ENCODE peak calls at places on chromosomes 5 and 9, in six cellular contexts. Q is DND-41; T is tibial artery; J is astrocyte of the spinal cord; V is cardiac fibroblast; Z is CD8-positive, alpha-beta T cell. S is an unnamed sample.

GRCh38 chr5:1751864-1752822 is 47.5 kb downstream of the MRPL36 start:
- DNase-seq in Q (no peak), Z (no peak), V (no peak), T (peak), J (no peak), S (no peak)

GRCh38 chr9:86494644-86495081 is 140.5 kb upstream of the TUT7 start:
- DNase-seq in J (peak), Z (no peak), V (peak), T (no peak), Q (no peak), S (peak)

GRCh38 chr5:59261969-59262368 is 631.6 kb downstream of the PDE4D start:
- DNase-seq in T (no peak), J (no peak), Q (no peak), V (no peak), Z (no peak), S (no peak)

GRCh38 chr9:95757026-95757425 is 118.5 kb upstream of the ERCC6L2 start:
- DNase-seq in T (no peak), Q (no peak), V (peak), Z (no peak), J (peak), S (peak)

GRCh38 chr9:134681061-134681661 is 39.6 kb downstream of the COL5A1 start:
- DNase-seq in J (peak), Q (no peak), Z (no peak), T (peak), V (no peak), S (peak)

GRCh38 chr9:16598316-16598715 is 272.2 kb downstream of the BNC2 start:
- DNase-seq in J (no peak), Z (no peak), Q (no peak), T (no peak), V (peak), S (peak)

GRCh38 chr9:37947987-37948386 is 44.1 kb upstream of the SLC25A51 start:
- DNase-seq in V (no peak), Q (no peak), J (no peak), Z (no peak), T (no peak), S (no peak)

GRCh38 chr5:138163721-138164120 is 14.7 kb downstream of the BRD8 start:
- DNase-seq in V (no peak), Z (no peak), T (no peak), J (no peak), Q (no peak), S (no peak)

GRCh38 chr5:116495786-116496185 is 78.8 kb downstream of the SEMA6A start:
- DNase-seq in V (no peak), T (no peak), Z (no peak), J (no peak), Q (no peak), S (no peak)

GRCh38 chr5:180084638-180085561 is 13.3 kb upstream of the RNF130 start:
- DNase-seq in Z (no peak), T (no peak), V (no peak), Q (no peak), J (no peak), S (no peak)

GRCh38 chr5:135455876-135456237 is 3.7 kb upstream of the TIFAB start:
- DNase-seq in V (no peak), Z (no peak), T (no peak), J (no peak), Q (no peak), S (no peak)

GRCh38 chr5:113266913-113267227 is 167.9 kb downstream of the TSSK1B start:
- DNase-seq in J (no peak), V (no peak), Q (no peak), T (no peak), Z (no peak), S (no peak)

GRCh38 chr9:105128908-105129307 is 115.5 kb upstream of the SLC44A1 start:
- DNase-seq in J (no peak), V (no peak), Q (peak), Z (no peak), T (no peak), S (no peak)

GRCh38 chr5:61280205-61280604 is 51.9 kb upstream of the ZSWIM6 start:
- DNase-seq in J (peak), V (peak), Z (peak), Q (no peak), T (no peak), S (peak)

GRCh38 chr9:124444166-124444565 is 6.1 kb upstream of the ADGRD2 start:
- DNase-seq in J (no peak), Q (no peak), Z (no peak), V (no peak), T (no peak), S (no peak)

GRCh38 chr9:136358888-136359287 is 4.7 kb downstream of the DNLZ start:
- DNase-seq in Q (no peak), T (no peak), J (no peak), V (no peak), Z (no peak), S (no peak)

GRCh38 chr5:21140987-21141386 is 1153.0 kb upstream of the CDH18 start:
- DNase-seq in J (no peak), T (no peak), V (no peak), Z (no peak), Q (no peak), S (no peak)

GRCh38 chr5:71905804-71906711 is 187.0 kb downstream of the CARTPT start:
- DNase-seq in Q (no peak), T (no peak), Z (no peak), V (no peak), J (no peak), S (no peak)

GRCh38 chr9:124352616-124353015 is 62.6 kb downstream of the PSMB7 start:
- DNase-seq in V (no peak), Q (no peak), T (peak), J (no peak), Z (no peak), S (no peak)

GRCh38 chr5:123423278-123424149 is at the start of gene CEP120:
- DNase-seq in Q (peak), V (peak), J (peak), T (peak), Z (peak), S (peak)

GRCh38 chr5:74306845-74307244 is 333.7 kb downstream of the ENC1 start:
- DNase-seq in J (no peak), T (no peak), Q (no peak), V (no peak), Z (no peak), S (no peak)

GRCh38 chr5:84274585-84275468 is 109.9 kb downstream of the EDIL3 start:
- DNase-seq in T (no peak), V (peak), Z (no peak), J (peak), Q (peak), S (peak)

GRCh38 chr9:99433555-99433954 is 211.5 kb downstream of the SEC61B start:
- DNase-seq in Z (peak), T (peak), V (peak), Q (peak), J (peak), S (peak)

GRCh38 chr5:1128977-1129724 is 17.3 kb upstream of the SLC12A7 start:
- DNase-seq in J (no peak), Q (no peak), T (no peak), V (no peak), Z (no peak), S (no peak)

GRCh38 chr9:17480966-17481365 is 97.9 kb upstream of the SH3GL2 start:
- DNase-seq in V (no peak), T (no peak), J (no peak), Z (no peak), Q (no peak), S (no peak)

GRCh38 chr9:93090091-93090655 is 5.8 kb upstream of the CARD19 start:
- DNase-seq in Z (no peak), T (peak), V (no peak), Q (no peak), J (no peak), S (no peak)

GRCh38 chr9:101718176-101718575 is 20.3 kb downstream of the GRIN3A start:
- DNase-seq in Z (no peak), V (no peak), J (no peak), T (no peak), Q (no peak), S (no peak)

GRCh38 chr9:121759996-121760395 is 108.6 kb downstream of the DAB2IP start:
- DNase-seq in T (no peak), Q (no peak), Z (no peak), V (no peak), J (no peak), S (no peak)

GRCh38 chr9:106467113-106467846 is 395.7 kb upstream of the ZNF462 start:
- DNase-seq in Q (no peak), V (no peak), J (no peak), Z (no peak), T (no peak), S (no peak)

GRCh38 chr5:161230222-161230621 is 316.3 kb downstream of the GABRB2 start:
- DNase-seq in J (no peak), Z (no peak), Q (peak), T (no peak), V (no peak), S (no peak)

GRCh38 chr5:64707191-64707590 is 16.9 kb downstream of the SHISAL2B start:
- DNase-seq in T (no peak), J (no peak), Q (no peak), V (no peak), Z (no peak), S (peak)

GRCh38 chr9:132350861-132351315 is 3.9 kb downstream of the SETX start:
- DNase-seq in Q (peak), J (peak), Z (peak), T (no peak), V (peak), S (peak)

GRCh38 chr5:57776035-57776434 is 293.4 kb upstream of the ACTBL2 start:
- DNase-seq in T (no peak), Z (no peak), J (no peak), V (no peak), Q (no peak), S (no peak)

GRCh38 chr9:134243778-134244467 is 79.6 kb upstream of the RNU6ATAC start:
- DNase-seq in Q (no peak), Z (peak), J (no peak), V (no peak), T (no peak), S (peak)

GRCh38 chr5:169721771-169722170 is 84.7 kb downstream of the DOCK2 start:
- DNase-seq in T (no peak), Z (no peak), J (no peak), V (no peak), Q (no peak), S (no peak)
- TF ChIP-seq CTCF in T (no peak), Z (no peak), J (no peak), V (no peak), Q (peak), S (peak)

GRCh38 chr9:123218831-123219230 is 49.6 kb downstream of the STRBP start:
- DNase-seq in Q (no peak), T (no peak), V (no peak), J (no peak), Z (no peak), S (no peak)

GRCh38 chr9:123216387-123216786 is 52.0 kb downstream of the STRBP start:
- DNase-seq in T (no peak), Q (no peak), V (no peak), Z (no peak), J (no peak), S (no peak)

GRCh38 chr9:123220127-123220526 is 48.3 kb downstream of the STRBP start:
- DNase-seq in Q (no peak), Z (no peak), T (no peak), V (no peak), J (no peak), S (no peak)

DNA sequence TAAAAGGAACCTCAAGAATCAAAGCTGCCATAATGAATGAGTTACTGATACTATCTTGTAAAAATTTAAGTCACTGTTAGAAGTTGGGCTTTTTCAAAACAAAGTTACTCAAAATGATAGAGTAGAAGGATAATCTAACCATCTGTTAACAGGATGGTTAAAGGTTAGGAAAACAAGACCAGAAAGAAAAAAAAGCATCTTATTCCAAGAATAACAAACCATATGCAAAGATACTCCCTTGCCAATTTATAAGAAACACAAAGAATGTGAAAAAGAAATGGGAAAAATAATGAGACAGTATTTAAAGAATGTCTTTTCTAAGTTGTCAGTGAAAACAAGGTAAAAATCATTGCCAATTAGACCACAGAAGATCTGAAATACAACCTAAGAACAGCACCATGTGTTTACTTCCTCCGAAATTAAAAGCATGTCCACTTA is 51.2 kb downstream of the STRBP start:
- DNase-seq in Z (no peak), T (no peak), J (peak), Q (no peak), V (peak), S (peak)
- H3K4me3 ChIP-seq in Z (no peak), T (no peak), J (no peak), Q (no peak), V (no peak), S (no peak)

GRCh38 chr5:27652505-27652904 is 614.1 kb upstream of the CDH9 start:
- DNase-seq in Q (no peak), V (no peak), T (no peak), J (no peak), Z (no peak), S (no peak)
- TF ChIP-seq CTCF in Q (peak), V (no peak), T (no peak), J (no peak), Z (no peak), S (no peak)

GRCh38 chr5:158727771-158728311 is 371.9 kb downstream of the EBF1 start:
- DNase-seq in T (no peak), Q (no peak), Z (no peak), J (no peak), V (peak), S (peak)
- H3K4me3 ChIP-seq in T (no peak), Q (no peak), Z (no peak), J (no peak), V (no peak), S (no peak)

GRCh38 chr5:131256507-131256823 is 7.4 kb upstream of the CDC42SE2 start:
- DNase-seq in V (no peak), Q (no peak), J (no peak), Z (no peak), T (no peak), S (no peak)
- TF ChIP-seq CTCF in V (no peak), Q (no peak), J (no peak), Z (no peak), T (no peak), S (no peak)

GRCh38 chr5:14155075-14155474 is 11.9 kb downstream of the TRIO start:
- DNase-seq in J (no peak), T (no peak), Z (no peak), Q (no peak), V (no peak), S (no peak)

GRCh38 chr5:14153071-14153864 is 10.1 kb downstream of the TRIO start:
- DNase-seq in J (no peak), V (no peak), Z (no peak), Q (no peak), T (no peak), S (no peak)

GRCh38 chr5:14155730-14156129 is 12.6 kb downstream of the TRIO start:
- DNase-seq in V (no peak), Z (no peak), Q (no peak), T (no peak), J (no peak), S (no peak)

GRCh38 chr5:14156611-14157493 is 13.7 kb downstream of the TRIO start:
- DNase-seq in Q (no peak), T (no peak), J (peak), Z (no peak), V (peak), S (peak)

GRCh38 chr5:14153932-14154646 is 10.9 kb downstream of the TRIO start:
- DNase-seq in V (peak), T (peak), Q (no peak), Z (no peak), J (peak), S (peak)
- H3K4me3 ChIP-seq in V (peak), T (no peak), Q (no peak), Z (no peak), J (no peak), S (peak)

DNA sequence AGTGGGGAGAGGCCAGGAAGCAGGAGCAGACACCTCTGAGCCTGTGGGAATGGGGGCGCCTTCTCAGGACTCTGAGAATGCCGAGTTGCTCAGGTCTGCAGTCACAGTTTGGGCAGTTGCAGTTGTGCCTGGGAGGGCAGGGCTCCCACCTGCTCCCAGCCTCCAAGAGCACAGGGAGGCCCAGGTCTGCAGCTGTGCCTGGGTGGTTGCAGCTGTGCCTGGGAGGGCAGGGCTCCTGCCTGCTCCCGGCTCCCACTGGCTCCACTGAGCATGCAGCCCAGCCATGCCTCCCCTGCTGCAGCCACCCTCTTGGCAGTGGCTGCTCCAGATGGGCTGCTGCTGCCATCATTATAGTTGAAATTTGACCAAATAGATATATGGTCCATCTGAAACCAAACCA is 1062.8 kb upstream of the ACO1 start:
- DNase-seq in J (no peak), Q (no peak), V (no peak), T (no peak), Z (no peak), S (no peak)
- TF ChIP-seq CTCF in J (no peak), Q (no peak), V (no peak), T (no peak), Z (no peak), S (no peak)

GRCh38 chr9:81877047-81877446 is 51.2 kb upstream of the SPATA31D4 start:
- DNase-seq in J (no peak), V (no peak), Q (no peak), Z (no peak), T (no peak), S (no peak)

GRCh38 chr9:81878530-81878929 is 49.7 kb upstream of the SPATA31D4 start:
- DNase-seq in Q (no peak), T (no peak), Z (no peak), J (no peak), V (no peak), S (no peak)

GRCh38 chr9:81874926-81875325 is 53.3 kb upstream of the SPATA31D4 start:
- DNase-seq in V (peak), J (peak), Q (no peak), Z (no peak), T (no peak), S (peak)

GRCh38 chr9:81874228-81874627 is 54.0 kb upstream of the SPATA31D4 start:
- DNase-seq in Q (no peak), J (no peak), V (peak), Z (no peak), T (no peak), S (no peak)

DNA sequence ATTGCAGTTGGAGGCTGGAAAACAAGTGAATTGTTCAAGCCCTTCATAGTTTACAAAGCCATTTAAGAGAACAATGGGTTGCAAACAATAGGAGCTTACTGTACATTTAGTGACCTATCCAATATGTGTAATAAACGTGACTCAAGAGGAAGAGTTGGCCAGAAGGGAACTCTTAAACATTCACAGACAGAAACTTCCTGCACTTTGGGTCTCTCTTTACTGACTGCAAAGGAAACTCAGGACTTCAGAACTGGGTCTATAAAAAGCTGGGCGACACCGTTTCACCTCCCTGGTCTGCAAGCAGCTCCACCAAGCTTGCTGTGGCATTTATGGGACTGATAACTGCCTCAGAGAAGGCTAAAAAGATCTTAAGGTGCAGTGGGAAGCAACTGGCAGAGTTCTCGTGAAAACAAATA is 48.7 kb upstream of the SPATA31D4 start:
- DNase-seq in J (no peak), Z (no peak), V (peak), Q (no peak), T (no peak), S (no peak)
- H3K4me3 ChIP-seq in J (no peak), Z (no peak), V (no peak), Q (no peak), T (no peak), S (no peak)